ENCODE peak calls at places on chromosomes 6 and 20, in eight cellular contexts. S is H54, I is HCT116, V is GM12892, P is stomach, T is right lobe of liver, K is ovary, F is A549. D is an unnamed sample.

GRCh38 chr6:134850906-134851305 is 99.0 kb downstream of the ALDH8A1 start:
- DNase-seq in S (no peak), I (no peak), K (no peak), T (peak), F (no peak), P (no peak), V (no peak), D (no peak)

GRCh38 chr6:168247456-168248147 is 72.0 kb downstream of the DACT2 start:
- DNase-seq in K (no peak), V (no peak), T (peak), P (peak), S (no peak), I (no peak), F (peak), D (no peak)

GRCh38 chr6:128394171-128394570 is 126.2 kb downstream of the PTPRK start:
- DNase-seq in I (no peak), V (no peak), F (no peak), T (no peak), P (no peak), S (no peak), K (no peak), D (no peak)

GRCh38 chr6:38161331-38161730 is 341.8 kb downstream of the ZFAND3 start:
- DNase-seq in P (no peak), S (no peak), T (no peak), V (no peak), I (no peak), F (no peak), K (no peak), D (no peak)

GRCh38 chr6:43903739-43904290 is 133.8 kb downstream of the VEGFA start:
- DNase-seq in V (no peak), I (no peak), S (no peak), K (no peak), P (no peak), F (no peak), T (no peak), D (no peak)

GRCh38 chr6:42629845-42630244 is 66.0 kb downstream of the UBR2 start:
- DNase-seq in V (no peak), K (no peak), T (no peak), P (no peak), F (no peak), I (no peak), S (no peak), D (no peak)

GRCh38 chr6:15631380-15631913 is 31.4 kb downstream of the DTNBP1 start:
- DNase-seq in I (no peak), T (no peak), F (no peak), S (no peak), P (no peak), V (no peak), K (no peak), D (no peak)

GRCh38 chr20:46132705-46133120 is 14.6 kb downstream of the CD40 start:
- DNase-seq in T (peak), I (peak), V (peak), S (peak), K (peak), P (peak), F (peak), D (no peak)

GRCh38 chr6:80742481-80742880 is 636.0 kb downstream of the BCKDHB start:
- DNase-seq in V (no peak), K (no peak), F (peak), I (peak), T (no peak), S (no peak), P (no peak), D (no peak)

GRCh38 chr20:6530916-6531315 is 236.6 kb upstream of the BMP2 start:
- DNase-seq in I (no peak), T (no peak), F (no peak), S (no peak), K (no peak), V (no peak), P (no peak), D (no peak)

GRCh38 chr20:46243707-46244628 is 64.3 kb downstream of the CDH22 start:
- DNase-seq in P (no peak), S (peak), F (no peak), K (no peak), I (no peak), T (no peak), V (no peak), D (no peak)

GRCh38 chr20:2387580-2387979 is 6.9 kb downstream of the TGM6 start:
- DNase-seq in V (no peak), T (no peak), P (no peak), K (no peak), F (no peak), I (no peak), S (no peak), D (no peak)

GRCh38 chr6:27178001-27178730 is 69.3 kb upstream of the PRSS16 start:
- DNase-seq in I (peak), F (peak), P (peak), T (peak), S (no peak), K (peak), V (no peak), D (no peak)

DNA sequence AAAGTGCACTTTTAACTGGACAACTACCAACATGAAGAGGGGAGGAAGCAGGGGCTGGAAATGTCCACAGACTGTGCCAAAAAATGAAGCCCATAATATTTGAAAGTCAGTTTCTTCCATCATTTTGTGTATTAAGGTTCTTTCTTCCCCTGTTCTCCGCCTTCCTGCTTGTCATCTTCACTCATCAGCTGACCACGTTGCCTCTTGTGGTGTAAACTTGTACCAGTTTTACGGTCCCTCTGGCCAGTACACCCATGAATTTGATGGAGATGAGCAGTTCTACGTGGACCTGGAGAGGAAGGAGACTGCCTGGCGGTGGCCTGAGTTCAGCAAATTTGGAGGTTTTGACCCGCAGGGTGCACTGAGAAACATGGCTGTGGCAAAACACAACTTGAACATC is 3.9 kb downstream of the HLA-DQA1 start:
- DNase-seq in T (no peak), S (no peak), K (no peak), V (no peak), I (no peak), F (no peak), P (no peak), D (no peak)
- TF ChIP-seq POLR2A in T (no peak), S (no peak), K (no peak), V (peak), I (no peak), F (no peak), P (no peak), D (no peak)

GRCh38 chr6:73523434-73524123 is 2.7 kb upstream of the EEF1A1 start:
- DNase-seq in S (peak), T (peak), I (peak), V (peak), K (peak), P (peak), F (peak), D (no peak)
- TF ChIP-seq POLR2A in S (peak), T (peak), I (peak), V (peak), K (no peak), P (no peak), F (peak), D (no peak)

DNA sequence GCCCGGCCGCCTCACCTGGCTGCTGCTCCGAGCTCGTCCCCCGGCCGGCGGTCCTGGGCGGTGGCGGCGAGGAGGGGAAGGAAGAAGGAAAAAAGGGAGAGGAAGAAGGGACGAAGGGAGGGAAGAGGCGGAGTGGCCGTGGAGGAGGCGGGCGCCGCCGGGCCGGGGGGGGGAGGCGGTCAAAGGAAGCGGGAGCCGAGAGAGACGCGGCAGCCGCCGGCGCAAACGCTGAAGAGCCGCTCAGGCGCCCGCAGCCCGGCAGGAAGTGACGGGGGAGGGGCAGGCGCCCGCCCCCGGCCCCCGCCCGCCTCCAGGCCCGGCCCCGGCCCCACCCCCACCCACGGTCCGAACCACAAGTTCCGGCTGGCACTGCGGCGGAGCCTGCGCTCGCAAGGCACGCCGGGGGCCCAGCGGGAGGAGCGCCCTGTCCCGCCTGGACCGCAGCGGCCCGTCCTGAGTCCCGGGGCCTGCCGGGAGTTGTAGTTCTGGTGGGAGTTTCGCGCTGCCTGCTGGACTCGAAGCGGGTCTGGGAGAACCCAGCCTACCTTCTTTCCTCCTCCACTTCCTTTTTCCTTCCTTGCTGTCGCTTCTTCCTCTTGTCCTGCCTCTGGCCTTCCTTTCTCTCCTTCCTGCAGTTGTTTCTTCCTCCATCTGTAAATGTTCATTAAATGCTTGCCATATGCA is at the start of gene STAU1:
- DNase-seq in S (peak), F (peak), K (peak), T (peak), P (peak), I (peak), V (peak), D (peak)
- TF ChIP-seq POLR2A in S (peak), F (peak), K (peak), T (peak), P (no peak), I (peak), V (peak), D (no peak)

GRCh38 chr6:28980797-28981390 is 24.2 kb downstream of the ZNF311 start:
- DNase-seq in T (peak), V (peak), I (peak), F (peak), P (no peak), K (peak), S (peak), D (peak)
- TF ChIP-seq POLR2A in T (no peak), V (no peak), I (no peak), F (no peak), P (no peak), K (no peak), S (no peak), D (no peak)

GRCh38 chr20:38962044-38962897 is at the start of gene DHX35:
- DNase-seq in F (peak), K (peak), T (peak), V (peak), P (peak), I (peak), S (peak), D (peak)
- TF ChIP-seq POLR2A in F (peak), K (no peak), T (peak), V (peak), P (no peak), I (peak), S (peak), D (peak)

GRCh38 chr20:56207656-56208055 is 40.9 kb upstream of the MC3R start:
- DNase-seq in F (no peak), I (no peak), S (no peak), V (no peak), P (no peak), K (no peak), T (no peak), D (no peak)
- TF ChIP-seq POLR2A in F (no peak), I (no peak), S (no peak), V (no peak), P (no peak), K (no peak), T (no peak), D (no peak)

DNA sequence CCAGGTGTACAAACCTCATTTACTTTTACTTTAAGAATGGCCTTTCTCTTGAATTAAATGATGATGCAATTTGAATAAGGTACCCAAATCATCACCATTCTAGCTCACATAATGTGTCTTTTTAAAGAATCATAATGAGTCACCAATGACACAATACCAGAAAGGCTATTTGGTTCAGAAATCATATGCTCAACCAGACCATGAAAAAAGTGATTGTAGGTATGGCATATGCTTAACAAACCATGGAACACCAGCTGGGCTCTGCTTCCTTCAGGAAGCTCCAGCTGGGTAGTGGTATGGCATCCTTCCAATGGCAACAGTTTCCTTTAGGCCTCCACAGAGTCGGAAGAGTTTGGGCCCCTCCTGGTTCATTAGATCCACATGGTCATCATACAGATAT is 128.2 kb downstream of the FRK start:
- DNase-seq in V (no peak), F (no peak), K (no peak), P (no peak), I (peak), S (peak), T (no peak), D (no peak)
- TF ChIP-seq POLR2A in V (no peak), F (no peak), K (no peak), P (no peak), I (no peak), S (no peak), T (no peak), D (no peak)

DNA sequence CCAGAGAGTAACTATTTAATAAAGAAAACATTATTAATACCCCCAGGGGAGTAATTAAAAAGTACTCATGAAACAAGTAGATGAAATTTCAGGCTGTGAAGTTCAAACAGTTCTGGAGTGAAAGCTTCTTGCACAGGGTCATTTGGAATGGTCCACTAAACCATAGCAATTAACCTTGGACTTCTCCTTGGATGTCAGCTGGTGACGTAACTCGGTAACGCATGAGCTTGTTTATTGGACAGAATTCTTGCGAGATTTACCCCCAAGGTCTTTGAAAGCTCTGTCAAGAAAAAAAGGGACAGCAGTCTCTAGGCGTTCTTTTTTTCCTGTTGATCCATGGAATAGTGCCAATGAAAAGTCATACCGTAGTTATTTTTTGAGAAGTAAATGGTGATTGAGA is 2.2 kb downstream of the CD83 start:
- DNase-seq in T (no peak), F (no peak), V (no peak), P (no peak), S (no peak), K (no peak), I (no peak), D (no peak)
- TF ChIP-seq POLR2A in T (no peak), F (no peak), V (no peak), P (no peak), S (no peak), K (no peak), I (no peak), D (no peak)

GRCh38 chr6:142946181-142946923 is 1.4 kb upstream of the HIVEP2 start:
- DNase-seq in F (peak), P (peak), K (peak), S (peak), I (peak), T (peak), V (peak), D (peak)
- TF ChIP-seq POLR2A in F (peak), P (no peak), K (peak), S (peak), I (no peak), T (peak), V (peak), D (peak)

D was measured in H1.